ENCODE peak calls at places on chromosome 21, in nine cellular contexts. U, S, K, V, T, B, G, O and D are unnamed samples.

GRCh38 chr21:21690068-21690665 is 692.0 kb downstream of the NCAM2 start:
- DNase-seq in G (no peak), S (no peak), T (no peak), B (no peak), O (no peak), U (no peak), K (no peak), V (no peak), D (no peak)

GRCh38 chr21:42195378-42196031 is 23.4 kb upstream of the ABCG1 start:
- DNase-seq in U (no peak), B (no peak), T (no peak), V (no peak), K (no peak), S (no peak), G (no peak), O (no peak), D (no peak)

GRCh38 chr21:18603246-18603645 is 199.7 kb upstream of the TMPRSS15 start:
- DNase-seq in T (no peak), K (no peak), O (no peak), V (no peak), B (no peak), U (no peak), G (peak), S (no peak), D (no peak)

GRCh38 chr21:41611441-41611840 is 103.5 kb upstream of the TMPRSS2 start:
- DNase-seq in T (no peak), V (no peak), K (no peak), U (no peak), O (no peak), G (no peak), S (no peak), B (no peak), D (no peak)

GRCh38 chr21:46498335-46499050 is 39.8 kb downstream of the DIP2A start:
- DNase-seq in S (no peak), B (no peak), K (no peak), T (no peak), G (no peak), V (no peak), O (no peak), U (no peak), D (peak)

GRCh38 chr21:43959231-43960041 is 52.7 kb upstream of the TRAPPC10 start:
- DNase-seq in G (no peak), O (no peak), V (no peak), B (no peak), U (no peak), K (no peak), S (no peak), T (no peak), D (peak)

GRCh38 chr21:45029298-45029967 is 44.9 kb upstream of the ADARB1 start:
- DNase-seq in B (no peak), O (no peak), S (no peak), V (no peak), T (no peak), G (peak), K (no peak), U (no peak), D (peak)

GRCh38 chr21:22225299-22225698 is 1227.1 kb downstream of the NCAM2 start:
- DNase-seq in S (no peak), B (no peak), G (no peak), O (no peak), U (no peak), T (no peak), K (no peak), V (no peak), D (no peak)

GRCh38 chr21:34822957-34823356 is 154.2 kb downstream of the CLIC6 start:
- DNase-seq in K (no peak), B (no peak), T (no peak), S (no peak), G (no peak), U (no peak), O (no peak), V (no peak), D (no peak)

GRCh38 chr21:28518620-28519019 is 474.1 kb downstream of the LTN1 start:
- DNase-seq in K (no peak), V (no peak), S (no peak), B (no peak), U (no peak), G (no peak), T (no peak), O (no peak), D (no peak)

GRCh38 chr21:42836767-42837301 is 42.5 kb downstream of the WDR4 start:
- DNase-seq in G (no peak), B (no peak), O (no peak), S (no peak), T (peak), U (no peak), V (peak), K (no peak), D (no peak)

GRCh38 chr21:41671859-41672542 is 94.9 kb downstream of the RIPK4 start:
- DNase-seq in K (no peak), U (no peak), G (no peak), O (no peak), V (no peak), S (no peak), T (no peak), B (no peak), D (no peak)

GRCh38 chr21:38914531-38915385 is 109.0 kb downstream of the ETS2 start:
- DNase-seq in U (no peak), B (no peak), T (no peak), G (no peak), S (no peak), K (no peak), O (no peak), V (no peak), D (no peak)

GRCh38 chr21:42378418-42378817 is 12.1 kb upstream of the TFF1 start:
- DNase-seq in V (no peak), O (no peak), T (no peak), G (no peak), B (no peak), U (no peak), S (no peak), K (no peak), D (no peak)

GRCh38 chr21:45403825-45404725 is 890 bp upstream of the COL18A1 start:
- DNase-seq in T (no peak), U (no peak), K (no peak), S (no peak), B (no peak), V (no peak), G (no peak), O (no peak), D (no peak)

GRCh38 chr21:46097826-46098286 is at the start of gene COL6A2:
- DNase-seq in O (peak), U (no peak), V (peak), T (peak), G (peak), K (peak), S (peak), B (no peak), D (peak)

GRCh38 chr21:45981641-45982255 is at the start of gene COL6A1:
- DNase-seq in B (no peak), G (peak), U (peak), T (no peak), K (peak), V (peak), S (no peak), O (no peak), D (peak)

GRCh38 chr21:44836666-44837471 is 19.0 kb upstream of the SUMO3 start:
- DNase-seq in O (no peak), B (no peak), V (no peak), U (peak), S (no peak), K (no peak), G (peak), T (no peak), D (peak)

GRCh38 chr21:14956826-14957225 is 108.0 kb downstream of the NRIP1 start:
- DNase-seq in O (no peak), B (no peak), U (no peak), V (no peak), S (no peak), T (no peak), G (no peak), K (no peak), D (no peak)